ENCODE peak calls at places on chromosomes 11 and 22, in ten cellular contexts. S is foreskin fibroblast, F is fibroblast of villous mesenchyme, H is astrocyte of the cerebellum, A is IMR-90, Z is cardiac fibroblast, Q is astrocyte of the spinal cord, R is tibial artery, D is adrenal gland, X is PC-3. K is an unnamed sample.

GRCh38 chr11:65491614-65492386 is 7.0 kb upstream of the MALAT1 start:
- DNase-seq in S (peak), F (peak), H (peak), A (peak), Z (peak), Q (peak), R (peak), D (peak), X (peak), K (peak)

GRCh38 chr11:44878696-44879095 is 72.0 kb downstream of the TP53I11 start:
- DNase-seq in S (no peak), F (no peak), H (no peak), A (no peak), Z (no peak), Q (no peak), R (no peak), D (no peak), X (no peak), K (no peak)

GRCh38 chr11:15947681-15948648 is 408.4 kb downstream of the SOX6 start:
- DNase-seq in S (no peak), F (no peak), H (no peak), A (no peak), Z (no peak), Q (no peak), R (no peak), D (no peak), X (peak), K (no peak)

GRCh38 chr11:7571640-7572000 is 57.8 kb downstream of the PPFIBP2 start:
- DNase-seq in S (peak), F (peak), H (peak), A (peak), Z (peak), Q (peak), R (peak), D (peak), X (peak), K (no peak)

GRCh38 chr11:1881442-1882264 is 10.0 kb downstream of the PRR33 start:
- DNase-seq in S (peak), F (peak), H (no peak), A (no peak), Z (no peak), Q (no peak), R (no peak), D (peak), X (no peak), K (no peak)

GRCh38 chr11:77801477-77801876 is 19.0 kb downstream of the RSF1 start:
- DNase-seq in S (no peak), F (peak), H (no peak), A (no peak), Z (no peak), Q (no peak), R (no peak), D (no peak), X (no peak), K (no peak)

GRCh38 chr11:131246589-131247164 is 123.7 kb upstream of the NTM start:
- DNase-seq in S (no peak), F (no peak), H (no peak), A (no peak), Z (no peak), Q (no peak), R (peak), D (no peak), X (peak), K (no peak)

GRCh38 chr11:17767914-17768313 is 33.3 kb downstream of the KCNC1 start:
- DNase-seq in S (no peak), F (no peak), H (no peak), A (no peak), Z (no peak), Q (no peak), R (no peak), D (no peak), X (no peak), K (no peak)

GRCh38 chr11:122050021-122050710 is 65.8 kb downstream of the BLID start:
- DNase-seq in S (no peak), F (no peak), H (no peak), A (peak), Z (no peak), Q (no peak), R (no peak), D (no peak), X (no peak), K (no peak)

GRCh38 chr22:17898375-17898774 is 124.1 kb upstream of the BID start:
- DNase-seq in S (no peak), F (no peak), H (no peak), A (no peak), Z (no peak), Q (no peak), R (no peak), D (no peak), X (no peak), K (no peak)

GRCh38 chr22:17897411-17897810 is 123.1 kb upstream of the BID start:
- DNase-seq in S (no peak), F (no peak), H (no peak), A (no peak), Z (no peak), Q (no peak), R (no peak), D (no peak), X (no peak), K (no peak)

GRCh38 chr22:17897864-17898263 is 123.6 kb upstream of the BID start:
- DNase-seq in S (no peak), F (no peak), H (no peak), A (no peak), Z (no peak), Q (no peak), R (no peak), D (no peak), X (no peak), K (no peak)

GRCh38 chr22:17893900-17894299 is 119.6 kb upstream of the BID start:
- DNase-seq in S (no peak), F (no peak), H (no peak), A (no peak), Z (no peak), Q (no peak), R (no peak), D (no peak), X (no peak), K (no peak)

GRCh38 chr22:17896552-17896951 is 122.3 kb upstream of the BID start:
- DNase-seq in S (peak), F (no peak), H (no peak), A (peak), Z (peak), Q (peak), R (no peak), D (peak), X (no peak), K (no peak)
- TF ChIP-seq CTCF in S (no peak), F (peak), H (peak), A (peak), Z (peak), Q (peak), R (no peak), D (peak), X (peak), K (peak)

GRCh38 chr22:41911292-41911611 is 3.6 kb downstream of the SHISA8 start:
- DNase-seq in S (no peak), F (no peak), H (no peak), A (no peak), Z (no peak), Q (no peak), R (no peak), D (no peak), X (no peak), K (no peak)
- H3K4me3 ChIP-seq in S (no peak), F (no peak), H (no peak), A (no peak), Z (no peak), Q (no peak), R (no peak), D (no peak), X (no peak), K (no peak)

DNA sequence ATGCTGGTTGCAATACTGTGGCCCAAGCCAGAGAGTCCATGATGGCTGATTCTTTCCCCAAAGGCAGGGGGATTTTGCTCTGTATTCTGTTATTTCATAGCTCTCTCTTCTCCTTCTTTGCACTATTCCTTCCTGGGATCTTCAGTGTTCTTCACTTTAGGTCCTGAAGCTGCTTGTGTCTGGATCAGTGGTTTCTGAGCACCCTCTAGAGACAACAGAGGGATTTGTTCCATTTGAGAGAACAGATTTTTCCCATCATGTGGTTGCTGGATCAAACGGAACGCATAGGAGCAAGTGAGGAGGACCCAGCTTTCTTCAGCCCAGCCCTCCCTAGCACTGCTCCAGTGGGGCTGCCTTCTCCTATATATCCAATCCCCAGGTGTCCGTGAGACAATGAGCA is 68.7 kb upstream of the SYN3 start:
- DNase-seq in S (no peak), F (no peak), H (no peak), A (no peak), Z (no peak), Q (no peak), R (no peak), D (no peak), X (no peak), K (no peak)
- TF ChIP-seq CTCF in S (no peak), F (no peak), H (no peak), A (no peak), Z (no peak), Q (no peak), R (no peak), D (peak), X (no peak), K (no peak)

DNA sequence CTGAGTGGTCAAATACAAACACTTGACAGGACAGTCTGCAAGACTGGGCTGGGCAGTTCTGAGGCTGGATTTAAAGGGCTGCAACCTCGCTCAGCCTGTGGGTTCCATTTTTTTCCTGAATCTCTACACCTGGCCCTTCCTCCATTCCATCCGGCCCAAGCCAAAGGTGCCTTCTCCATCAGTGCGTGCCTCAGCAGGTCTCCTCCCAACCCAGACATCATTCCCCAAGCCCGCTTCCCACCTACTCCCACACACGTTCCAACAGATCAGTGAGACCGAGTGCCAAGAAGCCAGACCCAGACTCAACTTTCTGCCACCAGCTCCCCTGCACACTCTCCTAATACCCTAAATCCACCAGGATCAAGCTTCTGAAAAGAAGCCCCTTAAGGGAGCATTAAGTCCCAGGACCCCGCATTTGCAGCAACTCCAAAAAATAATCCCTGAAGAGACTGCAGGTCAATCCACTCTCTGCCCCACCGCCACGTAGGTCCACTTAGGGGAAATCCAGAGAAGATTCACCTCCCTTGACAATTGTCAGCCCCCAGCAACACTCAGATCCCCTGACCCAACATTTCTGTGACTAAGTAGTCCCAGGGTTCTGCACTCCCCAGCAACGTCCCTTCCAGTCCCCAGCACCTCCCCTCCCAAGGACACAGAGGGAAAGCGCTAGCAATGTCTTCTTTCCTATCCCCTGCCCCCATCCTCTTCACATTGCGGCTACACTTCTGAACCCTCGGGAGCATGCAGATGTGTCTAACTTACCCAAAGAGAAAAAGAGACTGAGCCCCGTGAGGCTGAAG is 639 bp downstream of the SCN2B start:
- DNase-seq in S (no peak), F (no peak), H (no peak), A (no peak), Z (no peak), Q (no peak), R (no peak), D (no peak), X (no peak), K (no peak)
- H3K4me3 ChIP-seq in S (no peak), F (no peak), H (no peak), A (peak), Z (no peak), Q (no peak), R (no peak), D (peak), X (no peak), K (no peak)

GRCh38 chr22:43389227-43389836 is 22.5 kb upstream of the MPPED1 start:
- DNase-seq in S (no peak), F (no peak), H (no peak), A (no peak), Z (no peak), Q (no peak), R (no peak), D (no peak), X (no peak), K (no peak)

GRCh38 chr22:43387815-43388214 is 24.0 kb upstream of the MPPED1 start:
- DNase-seq in S (no peak), F (no peak), H (no peak), A (no peak), Z (no peak), Q (no peak), R (no peak), D (no peak), X (no peak), K (no peak)

GRCh38 chr22:43388420-43388851 is 23.4 kb upstream of the MPPED1 start:
- DNase-seq in S (peak), F (peak), H (no peak), A (peak), Z (peak), Q (peak), R (peak), D (peak), X (peak), K (no peak)

GRCh38 chr22:43384863-43385262 is 27.0 kb upstream of the MPPED1 start:
- DNase-seq in S (no peak), F (no peak), H (no peak), A (no peak), Z (no peak), Q (no peak), R (no peak), D (no peak), X (no peak), K (no peak)

GRCh38 chr22:43385770-43386641 is 25.8 kb upstream of the MPPED1 start:
- DNase-seq in S (peak), F (peak), H (peak), A (peak), Z (peak), Q (peak), R (peak), D (peak), X (peak), K (peak)
- TF ChIP-seq CTCF in S (peak), F (peak), H (peak), A (peak), Z (peak), Q (peak), R (peak), D (peak), X (peak), K (peak)

DNA sequence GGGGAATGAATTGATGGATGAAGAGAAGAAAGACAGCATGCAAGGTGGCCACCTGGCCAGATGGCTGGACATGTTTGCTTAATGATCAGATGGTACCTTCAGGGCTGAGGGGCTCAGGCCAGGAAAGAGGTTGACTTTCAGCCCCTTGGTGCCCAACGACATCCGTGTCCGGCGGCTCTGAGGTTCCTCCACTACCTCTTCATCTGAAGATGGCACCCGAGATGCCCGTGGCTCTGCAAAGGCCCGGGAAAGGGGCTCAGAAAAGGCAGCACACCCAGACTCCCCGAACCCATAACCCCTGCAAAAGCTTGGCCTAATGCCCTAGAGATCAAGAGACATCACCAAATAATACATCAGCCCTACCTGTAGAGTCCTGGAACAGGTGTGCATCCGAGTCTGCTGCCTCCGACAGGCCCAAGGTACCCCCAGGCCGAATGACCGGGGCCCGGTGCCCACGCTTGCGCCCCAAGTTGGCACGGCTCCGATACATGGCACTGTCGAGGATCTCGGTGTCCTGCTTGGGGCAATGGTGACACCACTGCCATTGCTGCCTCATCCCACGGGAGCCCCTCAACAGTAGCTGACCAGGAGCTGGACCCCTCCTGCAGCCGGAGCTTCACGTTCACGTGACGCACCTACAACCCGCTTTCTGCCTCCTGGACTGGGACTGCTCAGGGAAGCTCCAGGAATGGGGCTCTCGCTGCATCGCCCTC is 22.9 kb downstream of the TNKS1BP1 start:
- DNase-seq in S (no peak), F (no peak), H (no peak), A (no peak), Z (no peak), Q (no peak), R (no peak), D (peak), X (no peak), K (no peak)
- H3K4me3 ChIP-seq in S (no peak), F (no peak), H (no peak), A (no peak), Z (no peak), Q (no peak), R (no peak), D (no peak), X (no peak), K (no peak)

DNA sequence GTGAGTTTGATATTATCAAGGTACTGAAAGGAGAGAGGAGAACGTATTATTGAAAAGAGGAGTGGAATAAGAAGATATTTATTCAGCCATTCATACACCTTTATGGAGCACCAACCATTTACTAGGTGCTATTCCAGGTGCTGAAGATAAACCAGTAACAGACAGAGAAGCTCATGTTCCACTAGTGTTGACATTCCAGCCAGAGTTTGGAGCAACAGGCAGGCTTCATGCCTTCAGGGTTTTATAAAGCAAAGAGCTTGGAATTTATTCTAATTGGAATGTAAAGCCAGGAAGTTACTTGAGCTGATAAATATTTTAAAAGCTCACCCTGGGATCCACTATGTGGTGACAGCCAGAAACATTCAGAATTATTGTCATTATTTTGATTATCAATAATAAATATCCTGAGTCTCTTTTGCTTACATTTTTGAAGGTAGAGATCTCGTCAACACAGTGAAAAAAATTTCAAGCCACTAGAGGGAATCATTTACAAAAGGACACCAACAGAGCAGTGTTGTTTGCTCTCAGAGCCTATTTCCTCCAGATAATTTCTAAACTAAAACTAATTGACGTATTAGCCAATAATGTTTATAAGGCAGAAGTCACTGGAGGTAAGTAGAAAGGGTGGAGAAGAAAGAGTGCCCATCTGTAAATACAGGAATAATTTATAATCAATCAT is 172.0 kb downstream of the KCNA4 start:
- DNase-seq in S (no peak), F (no peak), H (no peak), A (no peak), Z (no peak), Q (no peak), R (no peak), D (no peak), X (no peak), K (no peak)
- TF ChIP-seq CTCF in S (no peak), F (no peak), H (no peak), A (no peak), Z (no peak), Q (no peak), R (no peak), D (no peak), X (no peak), K (no peak)

GRCh38 chr22:49907807-49908206 is 10.4 kb downstream of the ALG12 start:
- DNase-seq in S (no peak), F (no peak), H (no peak), A (no peak), Z (no peak), Q (no peak), R (no peak), D (no peak), X (no peak), K (no peak)

GRCh38 chr22:49906071-49906798 is 12.0 kb downstream of the ALG12 start:
- DNase-seq in S (no peak), F (no peak), H (no peak), A (no peak), Z (no peak), Q (no peak), R (no peak), D (no peak), X (no peak), K (no peak)

GRCh38 chr22:49905465-49905864 is 12.8 kb downstream of the ALG12 start:
- DNase-seq in S (no peak), F (no peak), H (no peak), A (no peak), Z (no peak), Q (no peak), R (no peak), D (no peak), X (no peak), K (no peak)

GRCh38 chr22:49909476-49910205 is 8.6 kb downstream of the ALG12 start:
- DNase-seq in S (no peak), F (no peak), H (no peak), A (no peak), Z (no peak), Q (no peak), R (no peak), D (no peak), X (no peak), K (no peak)

GRCh38 chr22:49906799-49907290 is 11.4 kb downstream of the ALG12 start:
- DNase-seq in S (no peak), F (no peak), H (no peak), A (no peak), Z (no peak), Q (no peak), R (no peak), D (no peak), X (no peak), K (no peak)
- H3K4me3 ChIP-seq in S (no peak), F (no peak), H (no peak), A (no peak), Z (no peak), Q (no peak), R (no peak), D (no peak), X (no peak), K (no peak)

GRCh38 chr11:63913866-63914830 is 2.8 kb downstream of the RCOR2 start:
- DNase-seq in S (no peak), F (no peak), H (no peak), A (no peak), Z (no peak), Q (no peak), R (no peak), D (no peak), X (no peak), K (no peak)

GRCh38 chr11:63910605-63911195 is 6.3 kb downstream of the RCOR2 start:
- DNase-seq in S (no peak), F (no peak), H (no peak), A (no peak), Z (no peak), Q (no peak), R (no peak), D (no peak), X (no peak), K (no peak)

GRCh38 chr11:63911440-63911839 is 5.5 kb downstream of the RCOR2 start:
- DNase-seq in S (no peak), F (no peak), H (no peak), A (no peak), Z (no peak), Q (no peak), R (no peak), D (no peak), X (no peak), K (no peak)

GRCh38 chr11:63911876-63912275 is 5.1 kb downstream of the RCOR2 start:
- DNase-seq in S (no peak), F (no peak), H (no peak), A (no peak), Z (no peak), Q (no peak), R (no peak), D (no peak), X (no peak), K (no peak)

GRCh38 chr11:63912678-63913077 is 4.3 kb downstream of the RCOR2 start:
- DNase-seq in S (no peak), F (no peak), H (no peak), A (no peak), Z (no peak), Q (no peak), R (no peak), D (no peak), X (no peak), K (no peak)
- TF ChIP-seq CTCF in S (no peak), F (no peak), H (no peak), A (no peak), Z (no peak), Q (no peak), R (no peak), D (no peak), X (no peak), K (no peak)